ENCODE peak calls at places on chromosomes 3 and 15, in four cellular contexts. K is Panc1; M is SK-N-MC; E is CD8-positive, alpha-beta T cell. F is an unnamed sample.

GRCh38 chr15:39495871-39496459 is 84.9 kb upstream of the THBS1 start:
- DNase-seq in M (no peak), E (no peak), K (no peak), F (no peak)

GRCh38 chr3:178714971-178715832 is 179.0 kb downstream of the KCNMB2 start:
- DNase-seq in K (no peak), E (no peak), M (no peak), F (no peak)

GRCh38 chr3:60169755-60170154 is 1081.5 kb downstream of the FHIT start:
- DNase-seq in K (no peak), E (no peak), M (no peak), F (no peak)

GRCh38 chr3:45010718-45011355 is 15.3 kb upstream of the CLEC3B start:
- DNase-seq in K (no peak), E (no peak), M (no peak), F (no peak)

GRCh38 chr15:70065006-70065722 is 32.6 kb downstream of the TLE3 start:
- DNase-seq in M (no peak), E (no peak), K (no peak), F (no peak)

GRCh38 chr3:27311400-27311799 is 57.8 kb downstream of the NEK10 start:
- DNase-seq in K (peak; percentile 79), M (no peak), E (no peak), F (no peak)

GRCh38 chr15:91861223-91861622 is 7.7 kb downstream of the SLCO3A1 start:
- DNase-seq in M (no peak), K (no peak), E (no peak), F (no peak)

GRCh38 chr15:101500865-101501551 is 11.5 kb upstream of the PCSK6 start:
- DNase-seq in K (no peak), E (peak; percentile 46), M (no peak), F (no peak)

GRCh38 chr3:105812194-105812586 is 56.6 kb downstream of the CBLB start:
- DNase-seq in K (no peak), M (no peak), E (no peak), F (no peak)

GRCh38 chr15:68365140-68365745 is 66.7 kb downstream of the ITGA11 start:
- DNase-seq in M (no peak), K (no peak), E (no peak), F (no peak)

GRCh38 chr15:56042982-56043980 is 49.9 kb upstream of the NEDD4 start:
- DNase-seq in M (no peak), E (peak; percentile 55), K (no peak), F (no peak)

GRCh38 chr3:189981668-189982067 is 139.0 kb downstream of the P3H2 start:
- DNase-seq in M (no peak), E (no peak), K (no peak), F (no peak)

GRCh38 chr3:194730369-194730768 is 44.7 kb downstream of the FAM43A start:
- DNase-seq in E (no peak), M (no peak), K (no peak), F (no peak)

GRCh38 chr3:133934073-133934970 is 38.6 kb upstream of the RAB6B start:
- DNase-seq in M (no peak), K (no peak), E (peak; percentile 35), F (no peak)

GRCh38 chr3:188689101-188689574 is 482.6 kb upstream of the TPRG1 start:
- DNase-seq in M (no peak), K (no peak), E (no peak), F (no peak)

GRCh38 chr3:73832426-73832825 is 207.7 kb upstream of the PDZRN3 start:
- DNase-seq in M (no peak), K (no peak), E (no peak), F (no peak)

GRCh38 chr3:73827658-73828313 is 203.0 kb upstream of the PDZRN3 start:
- DNase-seq in M (no peak), E (no peak), K (no peak), F (no peak)

DNA sequence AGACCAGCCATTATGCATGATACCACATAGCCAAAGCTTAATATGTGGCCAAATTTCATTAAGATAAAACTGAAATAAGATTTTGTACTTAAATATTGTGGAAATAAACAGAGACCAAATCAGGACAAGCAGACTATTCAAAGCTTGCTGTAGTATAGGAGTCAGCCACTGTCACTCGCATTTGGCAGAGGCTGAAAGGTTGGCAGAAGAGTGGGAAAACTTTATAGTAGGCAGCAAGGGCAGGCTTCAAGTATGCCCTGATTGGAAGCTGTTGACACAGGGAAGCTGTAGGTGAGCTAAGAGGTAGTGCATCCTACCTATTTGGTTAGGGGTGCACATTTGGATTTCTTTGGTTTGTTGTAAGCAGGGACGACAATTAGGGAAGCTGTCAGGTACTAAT is 202.5 kb upstream of the PDZRN3 start:
- DNase-seq in E (no peak), K (no peak), M (no peak), F (no peak)
- H3K27ac ChIP-seq in E (no peak overlapping the region), K (no peak overlapping the region), M (no peak overlapping the region), F (no peak overlapping the region)

DNA sequence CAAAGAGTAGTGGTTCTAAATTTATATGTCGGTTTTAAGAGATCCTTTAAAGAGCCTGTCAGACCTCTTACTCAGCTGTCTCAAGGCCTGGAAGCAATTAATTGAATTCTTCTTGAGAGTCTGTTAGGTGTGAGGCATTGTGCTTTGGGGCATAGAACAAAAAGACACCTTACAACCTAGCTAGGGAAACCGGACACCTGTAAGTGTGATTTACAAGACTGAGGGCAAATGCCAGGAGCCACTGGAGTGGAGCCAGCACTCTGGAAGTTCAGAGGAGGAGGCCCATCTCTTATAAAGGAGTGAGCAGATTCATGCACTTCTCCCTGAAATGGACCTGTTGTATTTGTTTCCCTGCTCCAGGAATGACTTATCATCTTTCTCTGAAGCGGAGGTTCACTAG is 97.7 kb upstream of the NUDT16 start:
- DNase-seq in M (no peak), E (no peak), K (no peak), F (no peak)
- H3K27ac ChIP-seq in M (no peak overlapping the region), E (no peak overlapping the region), K (no peak overlapping the region), F (no peak overlapping the region)

GRCh38 chr3:140602781-140603180 is 75.1 kb upstream of the TRIM42 start:
- DNase-seq in K (no peak), E (no peak), M (no peak), F (no peak)
- H3K27ac ChIP-seq in K (no peak overlapping the region), E (no peak overlapping the region), M (no peak overlapping the region), F (no peak overlapping the region)

DNA sequence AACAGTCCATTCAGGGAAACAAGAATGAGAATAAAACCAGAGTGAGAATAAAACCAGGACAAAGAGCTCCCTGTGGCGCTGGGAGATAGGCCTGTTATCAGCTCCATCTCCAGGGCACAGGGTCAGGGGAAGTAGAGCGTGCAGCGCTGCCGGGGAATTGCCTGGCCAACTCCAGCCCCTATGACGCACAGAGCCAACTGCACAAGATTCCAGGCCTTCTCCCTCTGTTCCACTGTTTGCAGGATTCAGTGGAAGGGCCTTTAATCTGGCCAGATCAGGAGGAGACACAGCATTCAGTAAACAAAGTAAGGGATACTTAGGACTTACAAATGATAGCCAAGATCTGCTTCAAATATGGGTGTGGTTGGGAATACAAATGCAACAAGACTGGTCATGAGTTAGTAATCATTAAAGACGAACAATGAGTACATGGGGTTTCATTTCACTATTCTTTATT is 49.4 kb downstream of the ITGB5 start:
- DNase-seq in K (peak; percentile 81), M (no peak), E (no peak), F (no peak)
- H3K27ac ChIP-seq in K (peak overlapping the region; percentile 92), M (no peak overlapping the region), E (no peak overlapping the region), F (peak overlapping the region; percentile 14)

DNA sequence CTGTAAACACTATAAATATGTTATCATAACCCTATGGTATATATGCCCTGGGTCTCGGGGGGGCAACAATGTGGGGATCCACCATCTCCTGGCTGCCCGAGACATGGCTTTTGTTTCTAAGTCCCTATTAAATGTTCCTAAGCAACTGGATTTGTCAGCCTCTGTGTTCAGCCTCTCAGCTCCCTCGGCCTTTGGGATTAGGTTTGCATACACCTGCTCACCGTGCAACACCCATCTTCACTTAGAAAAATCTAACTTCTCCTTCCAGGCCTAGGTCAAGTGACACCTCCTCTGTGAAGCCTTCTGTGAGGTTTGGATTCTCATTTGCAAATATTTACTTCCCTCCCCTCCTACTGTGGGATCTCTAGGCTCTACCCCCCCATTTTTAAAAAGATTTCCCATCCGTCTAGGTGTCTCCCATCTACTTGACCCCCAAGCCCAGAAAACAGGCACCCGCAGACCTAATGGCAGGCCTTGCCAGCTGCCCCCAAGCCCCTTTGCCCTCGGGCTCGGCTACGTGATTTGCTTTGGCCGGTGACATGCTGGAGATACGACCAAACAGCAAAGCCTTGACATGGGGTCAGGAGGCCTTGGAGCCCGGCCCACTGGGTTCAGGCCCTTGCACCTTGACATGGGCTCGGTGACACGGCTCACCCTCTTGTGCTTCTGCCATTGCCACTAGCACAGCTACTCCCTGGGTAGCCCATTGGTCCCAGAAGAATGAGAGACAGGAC is 66.0 kb upstream of the BLM start:
- DNase-seq in M (no peak), K (no peak), E (no peak), F (no peak)
- H3K27ac ChIP-seq in M (no peak overlapping the region), K (no peak overlapping the region), E (no peak overlapping the region), F (no peak overlapping the region)

GRCh38 chr3:66363133-66363532 is 137.7 kb downstream of the LRIG1 start:
- DNase-seq in E (no peak), M (no peak), K (no peak), F (no peak)

GRCh38 chr3:66366747-66367146 is 134.1 kb downstream of the LRIG1 start:
- DNase-seq in E (no peak), K (no peak), M (no peak), F (no peak)

GRCh38 chr3:66367979-66368378 is 132.8 kb downstream of the LRIG1 start:
- DNase-seq in M (no peak), E (no peak), K (no peak), F (no peak)

GRCh38 chr3:66365023-66365581 is 135.7 kb downstream of the LRIG1 start:
- DNase-seq in K (no peak), M (no peak), E (no peak), F (no peak)

DNA sequence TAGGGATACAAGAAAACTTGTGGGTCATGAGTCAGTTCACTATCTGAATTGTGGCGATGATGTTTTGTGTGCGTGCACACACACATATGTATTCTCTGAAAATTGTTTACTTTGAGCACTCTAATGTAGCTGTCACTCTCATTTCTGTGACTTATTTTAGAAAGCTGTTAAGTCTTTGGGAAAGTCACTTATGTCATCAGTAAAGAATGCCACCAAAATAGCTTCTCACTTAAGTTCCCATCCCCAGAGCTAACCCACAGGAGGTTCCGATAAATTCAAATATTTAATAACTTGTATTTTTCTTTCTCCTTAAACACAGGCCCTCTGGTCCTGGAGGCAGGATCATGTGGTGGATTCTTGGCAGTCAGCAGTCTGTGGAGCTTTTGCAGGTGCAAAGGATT is 138.3 kb downstream of the LRIG1 start:
- DNase-seq in K (no peak), E (no peak), M (no peak), F (no peak)
- H3K27ac ChIP-seq in K (no peak overlapping the region), E (no peak overlapping the region), M (peak overlapping the region; percentile 50), F (no peak overlapping the region)

DNA sequence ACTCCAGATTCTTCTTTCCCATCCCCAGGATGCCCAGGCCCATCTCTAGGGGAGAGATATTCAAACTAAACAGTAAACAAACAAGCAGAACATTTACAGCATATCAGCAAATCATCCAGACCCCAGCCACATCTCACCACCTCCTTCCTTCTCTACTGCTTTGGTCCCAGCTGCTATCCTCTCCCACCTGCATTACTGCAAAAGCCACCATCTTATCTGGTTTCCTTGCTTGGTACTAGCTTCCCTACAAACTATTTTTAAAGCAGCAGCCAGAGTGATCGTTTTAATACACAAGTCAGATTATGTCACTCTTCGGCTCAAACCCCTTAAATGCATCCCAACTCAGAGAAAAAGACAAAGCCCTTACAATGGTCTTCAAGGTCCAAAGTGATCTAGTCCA is 4.8 kb downstream of the LYSMD2 start:
- DNase-seq in M (no peak), E (no peak), K (no peak), F (no peak)
- H3K27ac ChIP-seq in M (no peak overlapping the region), E (peak overlapping the region; percentile 60), K (no peak overlapping the region), F (no peak overlapping the region)

F was measured in caudate nucleus.